ENCODE peak calls at places on chromosomes 4 and X, in seven cellular contexts. G, N, Y, M, I, K and B are unnamed samples.

GRCh38 chrX:140572724-140573123 is 67.9 kb upstream of the SOX3 start:
- DNase-seq in K (no peak), Y (no peak), I (peak; percentile 16), N (no peak), G (no peak), M (no peak), B (peak; percentile 20)

GRCh38 chrX:17535229-17535628 is 160.2 kb downstream of the NHS start:
- DNase-seq in I (peak; percentile 35), K (no peak), Y (no peak), N (no peak), M (no peak), G (no peak), B (peak; percentile 62)

GRCh38 chr4:27921236-27921635 is 1060.6 kb downstream of the STIM2 start:
- DNase-seq in Y (no peak), G (no peak), I (no peak), N (no peak), M (no peak), K (no peak), B (no peak)

GRCh38 chr4:24630937-24631336 is 46.6 kb upstream of the DHX15 start:
- DNase-seq in I (no peak), Y (no peak), G (no peak), N (no peak), K (no peak), M (no peak), B (no peak)

GRCh38 chr4:2040391-2041233 is 18.5 kb upstream of the NAT8L start:
- DNase-seq in N (no peak), Y (no peak), G (peak; percentile 63), M (no peak), I (no peak), K (peak; percentile 78), B (no peak)

GRCh38 chr4:29224911-29225310 is 1495.3 kb upstream of the PCDH7 start:
- DNase-seq in I (no peak), G (no peak), N (no peak), K (no peak), M (no peak), Y (no peak), B (no peak)

GRCh38 chr4:187940299-187940698 is 55.3 kb upstream of the ZFP42 start:
- DNase-seq in N (no peak), I (no peak), Y (no peak), M (no peak), G (no peak), K (no peak), B (no peak)

GRCh38 chr4:176259330-176260090 is 9.5 kb downstream of the ASB5 start:
- DNase-seq in K (no peak), Y (no peak), I (no peak), M (no peak), G (no peak), N (no peak), B (no peak)

GRCh38 chrX:129522184-129523059 is 868 bp downstream of the SMARCA1 start:
- DNase-seq in K (no peak), Y (no peak), N (no peak), I (peak; percentile 74), M (peak; percentile 56), G (no peak), B (peak; percentile 2)

GRCh38 chr4:27048350-27049100 is 187.9 kb downstream of the STIM2 start:
- DNase-seq in K (no peak), G (no peak), I (no peak), M (no peak), N (no peak), Y (no peak), B (no peak)

GRCh38 chr4:81590596-81590995 is 118.9 kb upstream of the RASGEF1B start:
- DNase-seq in I (no peak), G (no peak), Y (no peak), K (no peak), M (no peak), N (no peak), B (no peak)

GRCh38 chrX:38154340-38154739 is 66.3 kb downstream of the SRPX start:
- DNase-seq in G (no peak), K (no peak), Y (no peak), N (no peak), M (no peak), I (no peak), B (no peak)

GRCh38 chr4:3526456-3526855 is 5.8 kb downstream of the LRPAP1 start:
- DNase-seq in N (no peak), G (no peak), Y (peak; percentile 40), I (no peak), M (peak; percentile 45), K (peak; percentile 67), B (no peak)
- TF ChIP-seq CTCF in N (no peak), G (no peak), Y (no peak), I (no peak), M (no peak), K (no peak), B (no peak)

DNA sequence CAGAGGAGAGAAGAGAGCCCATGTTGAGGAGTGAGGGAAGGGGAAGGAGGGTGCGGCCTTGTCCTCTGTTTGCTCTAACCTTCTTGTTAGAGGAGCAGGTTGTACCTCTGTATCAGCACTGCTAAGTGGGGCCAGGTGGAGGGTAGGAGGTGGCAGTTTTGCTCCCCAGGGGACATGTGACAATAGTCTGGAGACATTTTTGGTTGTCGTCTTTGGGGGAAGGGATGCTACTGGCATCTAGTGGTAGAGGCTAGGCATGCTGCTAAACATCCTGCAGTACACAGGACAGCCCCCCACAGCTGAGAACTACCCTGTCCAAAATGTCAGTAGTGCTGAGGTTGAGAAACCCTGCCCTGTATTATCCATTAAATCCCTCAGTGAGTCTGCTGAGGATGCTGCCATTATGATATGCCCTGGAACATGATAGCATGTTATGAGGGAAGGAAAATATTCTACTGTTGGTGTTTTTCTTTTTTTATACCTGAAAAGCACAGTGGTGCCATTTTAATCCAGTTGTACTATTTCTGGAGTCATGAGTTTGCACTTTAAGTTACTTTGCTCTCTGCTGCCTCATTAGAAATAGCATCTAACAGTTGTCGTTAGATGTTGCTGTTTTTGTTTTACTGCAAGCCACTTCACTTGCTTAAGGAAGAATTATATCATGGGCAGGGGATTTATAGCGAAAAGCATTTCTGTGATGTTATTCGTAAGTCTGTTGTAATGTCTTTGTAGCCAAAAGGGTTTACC is 90.6 kb downstream of the LRP2BP start:
- DNase-seq in G (no peak), I (peak; percentile 28), M (peak; percentile 67), K (no peak), Y (no peak), N (no peak), B (peak; percentile 51)
- TF ChIP-seq CTCF in G (no peak), I (no peak), M (peak; percentile 40), K (no peak), Y (no peak), N (no peak), B (peak; percentile 37)

GRCh38 chr4:147094228-147094627 is 148.6 kb upstream of the TTC29 start:
- DNase-seq in N (no peak), I (peak; percentile 2), G (no peak), Y (no peak), K (no peak), M (no peak), B (no peak)
- TF ChIP-seq CTCF in N (no peak), I (no peak), G (no peak), Y (no peak), K (no peak), M (no peak), B (no peak)

GRCh38 chr4:41590591-41590990 is 52.6 kb downstream of the LIMCH1 start:
- DNase-seq in N (peak; percentile 34), K (no peak), M (no peak), G (no peak), I (peak; percentile 16), Y (no peak), B (no peak)
- TF ChIP-seq CTCF in N (no peak), K (no peak), M (no peak), G (no peak), I (no peak), Y (no peak), B (no peak)

DNA sequence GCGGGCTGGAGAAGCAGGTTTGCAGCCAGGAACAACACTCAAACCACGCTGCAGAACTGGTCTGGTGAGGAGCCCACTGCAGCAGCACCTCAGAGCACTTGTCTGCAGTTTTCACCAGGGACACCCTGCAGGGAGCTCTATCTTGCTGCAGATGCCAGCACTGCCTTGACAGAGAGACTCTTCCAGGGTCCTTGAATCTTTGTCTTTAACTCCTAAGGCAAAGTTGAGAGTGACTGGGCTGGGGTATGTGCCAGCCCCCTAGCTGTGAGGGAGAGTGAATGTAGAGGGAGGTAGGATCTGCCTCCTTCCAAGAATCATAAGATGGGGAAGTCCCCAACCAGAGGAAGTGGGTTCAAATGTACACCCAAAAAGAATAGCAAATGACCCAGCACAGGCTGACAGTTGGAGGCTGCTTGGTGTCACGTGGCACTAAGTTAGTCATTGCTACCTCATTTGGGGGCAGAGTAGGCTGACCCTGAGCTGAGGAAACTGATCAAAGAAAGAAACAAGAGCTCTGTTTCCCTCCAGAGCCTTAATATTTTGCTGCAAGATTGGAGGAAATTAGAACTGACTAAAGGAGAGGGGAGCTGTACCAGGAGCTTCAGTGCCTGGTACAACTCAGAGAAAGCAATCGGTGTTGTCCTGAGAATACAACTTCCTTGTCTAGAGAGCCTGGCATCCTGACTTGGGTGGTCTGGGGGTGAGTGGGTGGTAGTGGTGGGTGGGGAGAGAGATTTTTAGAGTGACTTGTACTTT is 28.2 kb upstream of the HUWE1 start:
- DNase-seq in M (peak; percentile 53), G (no peak), Y (peak; percentile 38), I (peak; percentile 75), K (no peak), N (peak; percentile 46), B (peak; percentile 79)
- TF ChIP-seq CTCF in M (no peak), G (no peak), Y (no peak), I (no peak), K (no peak), N (no peak), B (no peak)

GRCh38 chrX:143648705-143649104 is 12.8 kb upstream of the SLITRK4 start:
- DNase-seq in N (no peak), I (no peak), M (peak; percentile 39), G (no peak), Y (no peak), K (no peak), B (no peak)
- TF ChIP-seq CTCF in N (no peak), I (no peak), M (peak; percentile 15), G (no peak), Y (peak; percentile 62), K (no peak), B (no peak)